ENCODE peak calls at places on chromosome 22, in four cellular contexts. S, F, J and K are unnamed samples.

GRCh38 chr22:44497218-44497903 is 672 bp downstream of the RTL6 start:
- DNase-seq in S (peak; percentile 37), J (no peak), F (no peak), K (no peak)

GRCh38 chr22:23179381-23180294 is 671 bp upstream of the BCR start:
- DNase-seq in S (no peak), J (no peak), F (peak; percentile 67), K (no peak)

GRCh38 chr22:44024288-44024908 is at the start of gene PARVB:
- DNase-seq in F (peak; percentile 81), J (peak; percentile 15), S (peak; percentile 50), K (no peak)

GRCh38 chr22:19438286-19438685 is 5.9 kb downstream of the MRPL40 start:
- DNase-seq in S (no peak), F (no peak), J (no peak), K (no peak)

GRCh38 chr22:50131894-50132293 is 38.6 kb upstream of the PANX2 start:
- DNase-seq in F (no peak), J (no peak), S (no peak), K (no peak)

GRCh38 chr22:50396751-50397370 is 53.7 kb downstream of the PPP6R2 start:
- DNase-seq in J (no peak), S (no peak), F (no peak), K (no peak)

GRCh38 chr22:47872761-47873535 is 1110.5 kb downstream of the TBC1D22A start:
- DNase-seq in J (no peak), S (no peak), F (peak; percentile 18), K (no peak)

GRCh38 chr22:35334010-35334409 is 34.3 kb downstream of the TOM1 start:
- DNase-seq in S (no peak), F (no peak), J (no peak), K (no peak)

GRCh38 chr22:23704829-23705228 is 14.0 kb downstream of the RGL4 start:
- DNase-seq in F (peak; percentile 65), S (no peak), J (no peak), K (no peak)

GRCh38 chr22:50672471-50673230 is at the start of gene SHANK3:
- DNase-seq in S (no peak), F (peak; percentile 34), J (no peak), K (no peak)

GRCh38 chr22:46355369-46355995 is 20.0 kb downstream of the TRMU start:
- DNase-seq in S (peak; percentile 83), J (peak; percentile 13), F (peak; percentile 87), K (peak; percentile 26)

GRCh38 chr22:48270731-48271130 is 1508.3 kb downstream of the TBC1D22A start:
- DNase-seq in S (no peak), F (no peak), J (no peak), K (no peak)

GRCh38 chr22:50530280-50530856 is 556 bp upstream of the TYMP start:
- DNase-seq in S (peak; percentile 76), J (no peak), F (no peak), K (no peak)

GRCh38 chr22:45828836-45829235 is 148.1 kb downstream of the WNT7B start:
- DNase-seq in J (no peak), S (no peak), F (no peak), K (no peak)

GRCh38 chr22:46058591-46059519 is 81.9 kb upstream of the WNT7B start:
- DNase-seq in F (no peak), S (no peak), J (no peak), K (no peak)